ENCODE peak calls at places on chromosomes 1 and 21, in six cellular contexts. G, V, H, N, Y and J are unnamed samples.

GRCh38 chr1:241503444-241503843 is 16.1 kb downstream of the FH start:
- DNase-seq in Y (no peak), H (no peak), N (no peak), V (no peak), G (no peak), J (no peak)

GRCh38 chr21:38012700-38013099 is 96.4 kb upstream of the KCNJ6 start:
- DNase-seq in H (no peak), Y (no peak), N (no peak), G (no peak), V (no peak), J (no peak)

GRCh38 chr1:232950919-232951579 is 638 bp downstream of the NTPCR start:
- DNase-seq in G (no peak), V (no peak), Y (peak), H (no peak), N (peak), J (no peak)

GRCh38 chr1:147669475-147670318 is 627 bp downstream of the ACP6 start:
- DNase-seq in Y (peak), G (peak), H (peak), N (peak), V (peak), J (peak)

GRCh38 chr1:182809414-182809957 is 19.9 kb downstream of the NPL start:
- DNase-seq in V (no peak), H (no peak), N (no peak), G (no peak), Y (peak), J (no peak)

GRCh38 chr1:6168947-6169586 is 11.1 kb downstream of the CHD5 start:
- DNase-seq in H (no peak), V (no peak), N (no peak), Y (no peak), G (no peak), J (no peak)

GRCh38 chr1:206469933-206470691 is at the start of gene IKBKE:
- DNase-seq in V (no peak), H (peak), G (peak), Y (peak), N (peak), J (no peak)

GRCh38 chr1:101310484-101310883 is 73.7 kb downstream of the S1PR1 start:
- DNase-seq in V (no peak), G (no peak), N (no peak), H (no peak), Y (no peak), J (no peak)

GRCh38 chr1:66598670-66599069 is 64.7 kb downstream of the SGIP1 start:
- DNase-seq in Y (peak), H (no peak), G (no peak), V (no peak), N (no peak), J (no peak)

GRCh38 chr1:11314959-11315358 is 42.0 kb downstream of the UBIAD1 start:
- DNase-seq in H (no peak), Y (peak), G (no peak), N (no peak), V (peak), J (no peak)

GRCh38 chr1:169650551-169650950 is 20.6 kb upstream of the SELP start:
- DNase-seq in H (no peak), Y (no peak), V (no peak), N (no peak), G (no peak), J (no peak)

GRCh38 chr1:2969011-2969869 is 52.0 kb upstream of the ACTRT2 start:
- DNase-seq in V (peak), G (no peak), H (peak), N (no peak), Y (no peak), J (no peak)

GRCh38 chr1:108050911-108051624 is 86.1 kb upstream of the VAV3 start:
- DNase-seq in V (no peak), G (no peak), H (no peak), Y (no peak), N (no peak), J (no peak)

DNA sequence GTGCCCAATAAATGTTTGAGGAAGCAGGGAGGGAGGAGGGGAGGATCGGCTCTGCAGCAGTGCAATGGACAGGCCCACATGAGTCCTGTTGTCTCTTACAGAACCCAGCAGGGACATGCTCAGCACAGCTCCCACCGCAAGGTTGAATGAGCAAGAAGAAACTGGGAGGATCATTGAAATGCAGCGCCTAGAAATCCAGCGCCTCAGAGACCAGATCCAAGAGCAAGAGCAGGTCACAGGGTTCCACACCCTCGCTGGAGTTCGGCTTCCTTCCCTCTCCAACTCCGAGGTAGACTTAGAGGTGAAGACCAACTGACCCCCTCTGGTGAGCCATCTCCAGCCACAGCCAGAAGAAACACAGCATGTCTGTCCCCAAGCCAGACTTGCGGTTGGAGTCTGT is 15.9 kb upstream of the TMEM125 start:
- DNase-seq in N (no peak), G (no peak), H (no peak), Y (no peak), V (no peak), J (no peak)
- TF ChIP-seq CTCF in N (no peak), G (no peak), H (no peak), Y (no peak), V (no peak), J (no peak)

GRCh38 chr1:180636138-180636537 is 4.3 kb downstream of the XPR1 start:
- DNase-seq in G (no peak), V (no peak), Y (peak), H (no peak), N (no peak), J (no peak)
- TF ChIP-seq CTCF in G (no peak), V (no peak), Y (no peak), H (no peak), N (no peak), J (peak)

DNA sequence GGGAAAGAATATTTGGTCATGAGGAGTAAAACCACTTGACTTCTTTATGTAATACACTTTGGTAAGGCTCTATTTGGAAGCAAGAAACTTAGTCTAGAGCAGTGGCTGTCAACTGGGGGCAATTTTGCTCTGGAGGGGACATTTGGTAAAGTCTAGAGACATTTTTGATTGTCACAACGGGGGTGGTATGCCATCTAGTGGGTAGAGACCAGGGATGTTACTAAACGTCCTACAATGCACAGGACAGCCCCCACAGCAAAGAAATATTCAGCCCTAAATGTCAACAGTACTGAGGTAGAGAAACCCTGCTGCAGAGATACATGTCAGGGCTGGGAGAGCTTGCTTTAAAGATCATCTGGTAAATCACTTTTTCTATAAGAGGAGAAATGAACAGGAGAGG is 13.5 kb downstream of the FUCA1 start:
- DNase-seq in H (no peak), N (no peak), V (no peak), Y (peak), G (no peak), J (no peak)
- TF ChIP-seq CTCF in H (no peak), N (no peak), V (peak), Y (no peak), G (no peak), J (peak)

GRCh38 chr1:205275133-205275532 is 46.4 kb downstream of the NUAK2 start:
- DNase-seq in Y (no peak), G (no peak), N (no peak), H (no peak), V (no peak), J (no peak)
- TF ChIP-seq CTCF in Y (no peak), G (no peak), N (no peak), H (no peak), V (no peak), J (no peak)

DNA sequence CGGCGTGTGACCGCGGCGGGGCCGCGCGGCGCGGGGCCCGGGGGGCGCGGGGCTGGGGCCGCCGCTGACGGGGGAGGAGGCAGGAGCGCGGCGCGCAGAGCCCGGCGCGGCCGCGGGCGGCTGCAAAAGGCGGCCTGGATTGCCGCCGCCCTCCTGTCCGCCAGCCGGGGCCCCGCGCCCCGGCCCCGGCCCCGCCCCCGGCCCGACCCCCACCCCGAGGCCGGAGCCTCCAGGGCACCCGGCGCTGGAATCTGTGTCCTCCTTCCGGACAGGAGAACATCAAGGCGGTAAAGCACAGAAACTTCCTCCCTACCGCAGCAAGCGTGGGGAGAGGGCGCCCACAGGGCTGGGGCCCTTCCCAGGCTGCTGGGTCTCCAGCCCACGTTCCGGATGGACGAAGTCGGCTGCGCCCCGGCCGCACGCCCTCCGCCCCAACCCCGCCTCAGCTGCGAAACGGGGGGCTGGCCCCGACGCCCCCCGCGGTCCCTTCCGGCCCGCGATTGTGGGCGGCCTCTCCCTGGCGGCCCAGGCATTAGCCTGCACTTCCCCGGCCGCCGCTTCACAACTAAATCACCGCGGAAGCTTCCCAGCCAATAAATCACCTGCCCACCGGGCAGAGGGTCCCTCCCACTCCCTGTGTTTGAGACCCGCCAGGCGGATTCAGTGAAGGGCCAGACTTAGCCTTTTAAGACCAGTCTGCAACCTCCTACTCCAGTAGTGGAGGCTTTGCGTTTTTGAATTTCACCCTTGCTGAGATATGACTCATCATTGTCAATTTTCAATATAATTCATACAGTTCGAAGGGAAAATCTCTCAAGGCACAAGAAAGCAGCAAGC is 106.0 kb downstream of the SLC45A1 start:
- DNase-seq in H (peak), V (peak), G (peak), N (peak), Y (peak), J (no peak)
- TF ChIP-seq CTCF in H (no peak), V (no peak), G (no peak), N (peak), Y (no peak), J (no peak)